ENCODE peak calls at places on chromosome 18, in ten cellular contexts. One of them, this sample, is unnamed.

GRCh38 chr18:22112215-22112614 is 57.2 kb upstream of the GATA6 start:
- DNase-seq in DMS53: no peak
- DNase-seq in thoracic aorta: no peak
- DNase-seq in cortex of kidney: no peak
- DNase-seq in mesenteric fat pad: no peak
- DNase-seq in pancreas: no peak
- DNase-seq in EL: no peak
- DNase-seq in psoas muscle: no peak
- DNase-seq in amygdala: no peak
- DNase-seq in T-helper 17 cell: no peak
- DNase-seq in this sample: no peak

GRCh38 chr18:50847192-50847591 is 27.4 kb upstream of the MRO start:
- DNase-seq in DMS53: no peak
- DNase-seq in thoracic aorta: no peak
- DNase-seq in cortex of kidney: no peak
- DNase-seq in mesenteric fat pad: no peak
- DNase-seq in pancreas: no peak
- DNase-seq in EL: peak
- DNase-seq in psoas muscle: no peak
- DNase-seq in amygdala: no peak
- DNase-seq in T-helper 17 cell: no peak
- DNase-seq in this sample: no peak

GRCh38 chr18:55588001-55588875 is at the start of gene TCF4:
- DNase-seq in DMS53: peak
- DNase-seq in thoracic aorta: no peak
- DNase-seq in cortex of kidney: no peak
- DNase-seq in mesenteric fat pad: no peak
- DNase-seq in pancreas: peak
- DNase-seq in EL: peak
- DNase-seq in psoas muscle: peak
- DNase-seq in amygdala: peak
- DNase-seq in T-helper 17 cell: no peak
- DNase-seq in this sample: peak

GRCh38 chr18:50195689-50196088 is 742 bp upstream of the MYO5B start:
- DNase-seq in DMS53: no peak
- DNase-seq in thoracic aorta: no peak
- DNase-seq in cortex of kidney: no peak
- DNase-seq in mesenteric fat pad: no peak
- DNase-seq in pancreas: no peak
- DNase-seq in EL: no peak
- DNase-seq in psoas muscle: no peak
- DNase-seq in amygdala: no peak
- DNase-seq in T-helper 17 cell: no peak
- DNase-seq in this sample: no peak

GRCh38 chr18:58559427-58560186 is 69.3 kb downstream of the ALPK2 start:
- DNase-seq in DMS53: no peak
- DNase-seq in thoracic aorta: no peak
- DNase-seq in cortex of kidney: no peak
- DNase-seq in mesenteric fat pad: no peak
- DNase-seq in pancreas: no peak
- DNase-seq in EL: peak
- DNase-seq in psoas muscle: no peak
- DNase-seq in amygdala: no peak
- DNase-seq in T-helper 17 cell: no peak
- DNase-seq in this sample: no peak

GRCh38 chr18:68316636-68317035 is 398.3 kb downstream of the TMX3 start:
- DNase-seq in DMS53: peak
- DNase-seq in thoracic aorta: no peak
- DNase-seq in cortex of kidney: no peak
- DNase-seq in mesenteric fat pad: no peak
- DNase-seq in pancreas: no peak
- DNase-seq in EL: peak
- DNase-seq in psoas muscle: no peak
- DNase-seq in amygdala: no peak
- DNase-seq in T-helper 17 cell: no peak
- DNase-seq in this sample: no peak

GRCh38 chr18:59690216-59691045 is 6.8 kb downstream of the CCBE1 start:
- DNase-seq in DMS53: no peak
- DNase-seq in thoracic aorta: no peak
- DNase-seq in cortex of kidney: no peak
- DNase-seq in mesenteric fat pad: no peak
- DNase-seq in pancreas: no peak
- DNase-seq in EL: no peak
- DNase-seq in psoas muscle: no peak
- DNase-seq in amygdala: no peak
- DNase-seq in T-helper 17 cell: no peak
- DNase-seq in this sample: no peak

GRCh38 chr18:74040008-74040407 is 107.6 kb downstream of the FBXO15 start:
- DNase-seq in DMS53: no peak
- DNase-seq in thoracic aorta: no peak
- DNase-seq in cortex of kidney: no peak
- DNase-seq in mesenteric fat pad: no peak
- DNase-seq in pancreas: no peak
- DNase-seq in EL: no peak
- DNase-seq in psoas muscle: no peak
- DNase-seq in amygdala: no peak
- DNase-seq in T-helper 17 cell: no peak
- DNase-seq in this sample: no peak

GRCh38 chr18:76620326-76620813 is 125.3 kb upstream of the ZNF516 start:
- DNase-seq in DMS53: peak
- DNase-seq in thoracic aorta: no peak
- DNase-seq in cortex of kidney: no peak
- DNase-seq in mesenteric fat pad: no peak
- DNase-seq in pancreas: no peak
- DNase-seq in EL: peak
- DNase-seq in psoas muscle: peak
- DNase-seq in amygdala: no peak
- DNase-seq in T-helper 17 cell: peak
- DNase-seq in this sample: no peak

GRCh38 chr18:31648966-31649429 is 35.4 kb downstream of the B4GALT6 start:
- DNase-seq in DMS53: peak
- DNase-seq in thoracic aorta: no peak
- DNase-seq in cortex of kidney: no peak
- DNase-seq in mesenteric fat pad: no peak
- DNase-seq in pancreas: no peak
- DNase-seq in EL: no peak
- DNase-seq in psoas muscle: no peak
- DNase-seq in amygdala: no peak
- DNase-seq in T-helper 17 cell: no peak
- DNase-seq in this sample: no peak

GRCh38 chr18:35432565-35433001 is 55.4 kb upstream of the ZNF396 start:
- DNase-seq in DMS53: no peak
- DNase-seq in thoracic aorta: no peak
- DNase-seq in cortex of kidney: no peak
- DNase-seq in mesenteric fat pad: no peak
- DNase-seq in pancreas: no peak
- DNase-seq in EL: no peak
- DNase-seq in psoas muscle: no peak
- DNase-seq in amygdala: no peak
- DNase-seq in T-helper 17 cell: no peak
- DNase-seq in this sample: no peak

GRCh38 chr18:6414118-6414722 is 491 bp downstream of the L3MBTL4 start:
- DNase-seq in DMS53: peak
- DNase-seq in thoracic aorta: no peak
- DNase-seq in cortex of kidney: peak
- DNase-seq in mesenteric fat pad: peak
- DNase-seq in pancreas: peak
- DNase-seq in EL: peak
- DNase-seq in psoas muscle: peak
- DNase-seq in amygdala: peak
- DNase-seq in T-helper 17 cell: no peak
- DNase-seq in this sample: peak

GRCh38 chr18:36214811-36215210 is 27.5 kb downstream of the MOCOS start:
- DNase-seq in DMS53: no peak
- DNase-seq in thoracic aorta: no peak
- DNase-seq in cortex of kidney: no peak
- DNase-seq in mesenteric fat pad: no peak
- DNase-seq in pancreas: no peak
- DNase-seq in EL: no peak
- DNase-seq in psoas muscle: no peak
- DNase-seq in amygdala: no peak
- DNase-seq in T-helper 17 cell: no peak
- DNase-seq in this sample: no peak

GRCh38 chr18:10271481-10271880 is 183.0 kb upstream of the APCDD1 start:
- DNase-seq in DMS53: no peak
- DNase-seq in thoracic aorta: no peak
- DNase-seq in cortex of kidney: no peak
- DNase-seq in mesenteric fat pad: no peak
- DNase-seq in pancreas: no peak
- DNase-seq in EL: no peak
- DNase-seq in psoas muscle: no peak
- DNase-seq in amygdala: no peak
- DNase-seq in T-helper 17 cell: no peak
- DNase-seq in this sample: no peak

GRCh38 chr18:76459687-76460350 is 35.2 kb downstream of the ZNF516 start:
- DNase-seq in DMS53: no peak
- DNase-seq in thoracic aorta: peak
- DNase-seq in cortex of kidney: no peak
- DNase-seq in mesenteric fat pad: peak
- DNase-seq in pancreas: no peak
- DNase-seq in EL: peak
- DNase-seq in psoas muscle: peak
- DNase-seq in amygdala: no peak
- DNase-seq in T-helper 17 cell: no peak
- DNase-seq in this sample: peak

GRCh38 chr18:31821452-31822171 is 60.9 kb upstream of the SLC25A52 start:
- DNase-seq in DMS53: no peak
- DNase-seq in thoracic aorta: no peak
- DNase-seq in cortex of kidney: no peak
- DNase-seq in mesenteric fat pad: no peak
- DNase-seq in pancreas: no peak
- DNase-seq in EL: no peak
- DNase-seq in psoas muscle: no peak
- DNase-seq in amygdala: no peak
- DNase-seq in T-helper 17 cell: no peak
- DNase-seq in this sample: no peak

GRCh38 chr18:74506405-74507119 is 10.4 kb downstream of the CNDP2 start:
- DNase-seq in DMS53: no peak
- DNase-seq in thoracic aorta: no peak
- DNase-seq in cortex of kidney: no peak
- DNase-seq in mesenteric fat pad: no peak
- DNase-seq in pancreas: no peak
- DNase-seq in EL: no peak
- DNase-seq in psoas muscle: no peak
- DNase-seq in amygdala: no peak
- DNase-seq in T-helper 17 cell: no peak
- DNase-seq in this sample: peak

GRCh38 chr18:36176739-36177138 is 10.6 kb upstream of the MOCOS start:
- DNase-seq in DMS53: no peak
- DNase-seq in thoracic aorta: no peak
- DNase-seq in cortex of kidney: no peak
- DNase-seq in mesenteric fat pad: no peak
- DNase-seq in pancreas: no peak
- DNase-seq in EL: peak
- DNase-seq in psoas muscle: no peak
- DNase-seq in amygdala: no peak
- DNase-seq in T-helper 17 cell: no peak
- DNase-seq in this sample: no peak

GRCh38 chr18:44895176-44895798 is 214.6 kb downstream of the SETBP1 start:
- DNase-seq in DMS53: peak
- DNase-seq in thoracic aorta: no peak
- DNase-seq in cortex of kidney: no peak
- DNase-seq in mesenteric fat pad: no peak
- DNase-seq in pancreas: no peak
- DNase-seq in EL: peak
- DNase-seq in psoas muscle: no peak
- DNase-seq in amygdala: no peak
- DNase-seq in T-helper 17 cell: no peak
- DNase-seq in this sample: no peak

GRCh38 chr18:68436485-68436884 is 278.4 kb downstream of the TMX3 start:
- DNase-seq in DMS53: peak
- DNase-seq in thoracic aorta: no peak
- DNase-seq in cortex of kidney: no peak
- DNase-seq in mesenteric fat pad: no peak
- DNase-seq in pancreas: no peak
- DNase-seq in EL: peak
- DNase-seq in psoas muscle: no peak
- DNase-seq in amygdala: no peak
- DNase-seq in T-helper 17 cell: no peak
- DNase-seq in this sample: no peak

GRCh38 chr18:11872479-11873136 is 21.4 kb downstream of the CHMP1B start:
- DNase-seq in DMS53: peak
- DNase-seq in thoracic aorta: no peak
- DNase-seq in cortex of kidney: no peak
- DNase-seq in mesenteric fat pad: peak
- DNase-seq in pancreas: peak
- DNase-seq in EL: peak
- DNase-seq in psoas muscle: no peak
- DNase-seq in amygdala: no peak
- DNase-seq in T-helper 17 cell: no peak
- DNase-seq in this sample: no peak

GRCh38 chr18:31243740-31244512 is 74.0 kb upstream of the DSG1 start:
- DNase-seq in DMS53: no peak
- DNase-seq in thoracic aorta: no peak
- DNase-seq in cortex of kidney: no peak
- DNase-seq in mesenteric fat pad: no peak
- DNase-seq in pancreas: no peak
- DNase-seq in EL: no peak
- DNase-seq in psoas muscle: no peak
- DNase-seq in amygdala: no peak
- DNase-seq in T-helper 17 cell: no peak
- DNase-seq in this sample: no peak

GRCh38 chr18:7844418-7844817 is 277.3 kb downstream of the PTPRM start:
- DNase-seq in DMS53: no peak
- DNase-seq in thoracic aorta: no peak
- DNase-seq in cortex of kidney: no peak
- DNase-seq in mesenteric fat pad: no peak
- DNase-seq in pancreas: no peak
- DNase-seq in EL: peak
- DNase-seq in psoas muscle: no peak
- DNase-seq in amygdala: no peak
- DNase-seq in T-helper 17 cell: no peak
- DNase-seq in this sample: no peak

GRCh38 chr18:22185298-22185697 is 15.9 kb downstream of the GATA6 start:
- DNase-seq in DMS53: no peak
- DNase-seq in thoracic aorta: no peak
- DNase-seq in cortex of kidney: no peak
- DNase-seq in mesenteric fat pad: no peak
- DNase-seq in pancreas: peak
- DNase-seq in EL: no peak
- DNase-seq in psoas muscle: no peak
- DNase-seq in amygdala: no peak
- DNase-seq in T-helper 17 cell: no peak
- DNase-seq in this sample: peak

GRCh38 chr18:68714356-68714706 is 577 bp downstream of the TMX3 start:
- DNase-seq in DMS53: peak
- DNase-seq in thoracic aorta: no peak
- DNase-seq in cortex of kidney: no peak
- DNase-seq in mesenteric fat pad: no peak
- DNase-seq in pancreas: no peak
- DNase-seq in EL: peak
- DNase-seq in psoas muscle: no peak
- DNase-seq in amygdala: no peak
- DNase-seq in T-helper 17 cell: peak
- DNase-seq in this sample: no peak

GRCh38 chr18:24552218-24552617 is 91.8 kb downstream of the HRH4 start:
- DNase-seq in DMS53: no peak
- DNase-seq in thoracic aorta: no peak
- DNase-seq in cortex of kidney: no peak
- DNase-seq in mesenteric fat pad: no peak
- DNase-seq in pancreas: no peak
- DNase-seq in EL: no peak
- DNase-seq in psoas muscle: no peak
- DNase-seq in amygdala: no peak
- DNase-seq in T-helper 17 cell: no peak
- DNase-seq in this sample: no peak

GRCh38 chr18:55522011-55522410 is 66.0 kb downstream of the TCF4 start:
- DNase-seq in DMS53: peak
- DNase-seq in thoracic aorta: no peak
- DNase-seq in cortex of kidney: no peak
- DNase-seq in mesenteric fat pad: no peak
- DNase-seq in pancreas: no peak
- DNase-seq in EL: no peak
- DNase-seq in psoas muscle: no peak
- DNase-seq in amygdala: no peak
- DNase-seq in T-helper 17 cell: no peak
- DNase-seq in this sample: no peak

GRCh38 chr18:46386788-46387187 is 270.2 kb downstream of the LOXHD1 start:
- DNase-seq in DMS53: no peak
- DNase-seq in thoracic aorta: no peak
- DNase-seq in cortex of kidney: no peak
- DNase-seq in mesenteric fat pad: no peak
- DNase-seq in pancreas: no peak
- DNase-seq in EL: peak
- DNase-seq in psoas muscle: no peak
- DNase-seq in amygdala: no peak
- DNase-seq in T-helper 17 cell: no peak
- DNase-seq in this sample: no peak